ENCODE peak calls at places on chromosomes 1 and 21, in five cellular contexts. O is HCT116, I is HEK293T, V is K562, A is WTC11. D is an unnamed sample.

GRCh38 chr1:183932412-183932811 is 105.1 kb downstream of the COLGALT2 start:
- DNase-seq in O (no peak), V (no peak), A (no peak), I (no peak), D (no peak)

GRCh38 chr1:173865468-173866164 is 2.2 kb downstream of the GAS5 start:
- DNase-seq in V (peak), A (no peak), O (no peak), I (no peak), D (no peak)

GRCh38 chr1:163980391-163980790 is 578.6 kb upstream of the PBX1 start:
- DNase-seq in A (no peak), O (no peak), I (no peak), V (no peak), D (no peak)

GRCh38 chr21:27346041-27346448 is 379.2 kb upstream of the ADAMTS5 start:
- DNase-seq in A (no peak), V (no peak), I (no peak), O (no peak), D (no peak)

GRCh38 chr1:223721658-223722606 is 9.6 kb downstream of the CAPN2 start:
- DNase-seq in A (no peak), I (no peak), V (no peak), O (no peak), D (no peak)

GRCh38 chr1:22379566-22379965 is 72.1 kb upstream of the ZBTB40 start:
- DNase-seq in A (no peak), O (no peak), I (no peak), V (no peak), D (no peak)

GRCh38 chr1:230240446-230241076 is 173.5 kb downstream of the GALNT2 start:
- DNase-seq in O (no peak), A (no peak), V (no peak), I (no peak), D (no peak)

GRCh38 chr1:43227138-43227836 is 42.5 kb upstream of the TMEM125 start:
- DNase-seq in I (peak), A (peak), O (peak), V (peak), D (peak)

GRCh38 chr1:228853637-228854036 is 118.4 kb downstream of the RHOU start:
- DNase-seq in V (no peak), I (no peak), O (no peak), A (no peak), D (no peak)

GRCh38 chr1:63818567-63819340 is 44.9 kb downstream of the ROR1 start:
- DNase-seq in V (no peak), I (no peak), O (no peak), A (no peak), D (no peak)

GRCh38 chr1:84165566-84165965 is 21.5 kb downstream of the PRKACB start:
- DNase-seq in O (no peak), I (no peak), V (no peak), A (no peak), D (no peak)

GRCh38 chr1:215321802-215322201 is 239.3 kb downstream of the KCNK2 start:
- DNase-seq in V (no peak), A (no peak), I (no peak), O (no peak), D (no peak)

GRCh38 chr1:41626616-41627375 is 142.3 kb upstream of the EDN2 start:
- DNase-seq in I (no peak), A (no peak), O (peak), V (no peak), D (no peak)

GRCh38 chr1:15100369-15101111 is 53.0 kb upstream of the TMEM51 start:
- DNase-seq in I (peak), V (peak), A (peak), O (peak), D (peak)

GRCh38 chr1:219391297-219391696 is 217.6 kb downstream of the LYPLAL1 start:
- DNase-seq in O (no peak), A (no peak), I (no peak), V (no peak), D (no peak)

DNA sequence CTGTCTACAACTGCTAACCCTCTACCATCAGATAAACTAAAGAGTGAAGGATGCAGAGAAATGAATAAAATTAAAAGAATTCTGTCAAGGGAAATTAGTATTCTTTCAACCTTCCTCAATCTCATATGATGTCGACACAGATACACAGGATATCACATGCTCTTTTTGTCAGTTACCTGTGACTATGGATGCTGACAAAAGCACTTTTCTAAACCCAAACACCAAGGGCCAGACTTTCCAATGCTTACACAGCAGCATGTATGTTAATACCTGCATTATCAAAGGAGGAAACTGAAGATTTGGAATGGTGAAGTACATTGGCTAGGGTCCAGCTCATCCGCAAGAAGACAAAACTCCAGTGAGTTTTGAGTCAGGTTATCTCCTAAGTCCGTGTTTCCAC is 294.0 kb downstream of the SMYD3 start:
- DNase-seq in O (no peak), I (no peak), A (no peak), V (peak), D (no peak)
- TF ChIP-seq SP1 in O (no peak), I (no peak), A (no peak), V (no peak), D (no peak)

GRCh38 chr1:32137111-32137510 is 29.3 kb downstream of the KPNA6 start:
- DNase-seq in O (no peak), V (no peak), A (no peak), I (no peak), D (no peak)

GRCh38 chr1:32144033-32144432 is 35.4 kb upstream of the TXLNA start:
- DNase-seq in O (no peak), V (no peak), A (no peak), I (no peak), D (no peak)

GRCh38 chr1:32138965-32139364 is 31.1 kb downstream of the KPNA6 start:
- DNase-seq in V (no peak), O (no peak), A (no peak), I (no peak), D (no peak)

DNA sequence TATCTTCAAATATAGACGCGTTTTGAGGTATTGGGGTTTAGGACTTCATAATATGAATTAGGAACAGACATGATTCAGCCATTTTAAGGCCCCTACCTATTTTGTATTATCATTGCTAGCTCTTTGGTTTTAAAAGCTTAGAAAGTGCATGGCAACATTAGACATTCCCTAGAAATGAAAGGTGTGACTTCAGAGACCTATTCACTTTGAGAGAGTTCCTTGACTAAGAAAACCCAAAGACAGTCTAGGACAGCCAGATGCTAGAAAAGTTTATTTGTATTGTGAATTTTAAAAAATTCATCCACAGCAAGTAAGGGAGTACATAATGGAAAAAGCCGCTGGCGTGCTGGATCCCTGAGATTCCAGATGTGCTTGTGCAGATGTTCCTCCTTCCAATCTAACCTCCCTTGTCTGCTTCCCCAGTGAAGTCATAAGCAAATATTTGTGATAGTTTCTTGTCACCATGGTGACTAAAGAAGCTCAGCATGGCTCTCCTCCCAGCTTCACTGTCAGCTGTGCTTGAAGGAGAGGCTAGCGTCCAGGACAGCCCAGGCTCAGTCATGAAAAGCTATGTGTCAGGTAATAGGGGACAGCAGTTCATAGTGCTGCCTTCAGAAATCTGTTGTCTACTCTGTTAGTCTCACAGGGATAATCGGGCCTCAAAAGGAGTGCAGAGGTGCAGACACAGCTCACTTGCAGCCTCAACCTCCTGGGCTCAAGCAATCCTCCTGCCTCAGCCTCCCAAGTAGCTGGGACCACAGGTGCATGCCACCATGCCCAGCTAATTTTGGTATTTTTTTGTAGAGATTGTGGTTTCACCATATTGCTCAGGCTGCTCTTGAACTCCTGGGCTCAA is 34.8 kb downstream of the KPNA6 start:
- DNase-seq in I (peak), V (peak), O (no peak), A (no peak), D (no peak)
- TF ChIP-seq SP1 in I (no peak), V (no peak), O (no peak), A (no peak), D (no peak)

GRCh38 chr1:925532-926421 is 2.1 kb downstream of the SAMD11 start:
- DNase-seq in O (no peak), A (no peak), I (peak), V (peak), D (no peak)
- TF ChIP-seq SP1 in O (no peak), A (no peak), I (no peak), V (no peak), D (no peak)

DNA sequence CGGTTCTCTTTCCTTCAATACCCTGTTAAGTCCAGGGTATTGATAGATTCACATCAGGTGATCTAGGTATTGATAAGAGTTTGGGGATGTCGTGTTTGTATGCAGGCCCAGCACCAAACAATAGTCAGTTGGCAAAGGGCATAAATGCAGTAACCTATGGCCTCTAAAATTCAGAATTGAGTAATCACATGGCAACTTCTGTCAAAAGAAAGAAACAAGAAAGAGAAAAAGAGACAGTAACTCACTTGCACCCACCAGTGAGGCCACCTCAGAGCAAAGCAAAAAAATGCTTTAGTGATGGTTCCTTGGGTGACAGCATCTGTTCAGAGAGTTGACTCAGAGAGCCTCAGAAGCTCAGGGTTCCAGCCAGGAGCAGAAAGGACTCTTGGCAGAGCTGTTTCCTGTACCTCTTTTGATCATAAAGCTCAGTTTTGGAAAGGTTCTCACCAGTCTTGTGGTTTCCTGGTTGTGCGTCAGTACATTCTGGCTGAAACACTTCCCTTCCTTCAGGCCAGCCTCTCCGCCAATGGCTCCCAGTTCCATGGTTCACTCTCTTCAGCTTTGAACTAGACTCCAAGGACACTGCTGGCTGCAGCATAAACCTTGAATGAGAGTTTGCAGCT is 70.1 kb upstream of the GORAB start:
- DNase-seq in O (no peak), A (no peak), V (no peak), I (no peak), D (no peak)
- TF ChIP-seq SP1 in O (no peak), A (no peak), V (no peak), I (no peak), D (no peak)

DNA sequence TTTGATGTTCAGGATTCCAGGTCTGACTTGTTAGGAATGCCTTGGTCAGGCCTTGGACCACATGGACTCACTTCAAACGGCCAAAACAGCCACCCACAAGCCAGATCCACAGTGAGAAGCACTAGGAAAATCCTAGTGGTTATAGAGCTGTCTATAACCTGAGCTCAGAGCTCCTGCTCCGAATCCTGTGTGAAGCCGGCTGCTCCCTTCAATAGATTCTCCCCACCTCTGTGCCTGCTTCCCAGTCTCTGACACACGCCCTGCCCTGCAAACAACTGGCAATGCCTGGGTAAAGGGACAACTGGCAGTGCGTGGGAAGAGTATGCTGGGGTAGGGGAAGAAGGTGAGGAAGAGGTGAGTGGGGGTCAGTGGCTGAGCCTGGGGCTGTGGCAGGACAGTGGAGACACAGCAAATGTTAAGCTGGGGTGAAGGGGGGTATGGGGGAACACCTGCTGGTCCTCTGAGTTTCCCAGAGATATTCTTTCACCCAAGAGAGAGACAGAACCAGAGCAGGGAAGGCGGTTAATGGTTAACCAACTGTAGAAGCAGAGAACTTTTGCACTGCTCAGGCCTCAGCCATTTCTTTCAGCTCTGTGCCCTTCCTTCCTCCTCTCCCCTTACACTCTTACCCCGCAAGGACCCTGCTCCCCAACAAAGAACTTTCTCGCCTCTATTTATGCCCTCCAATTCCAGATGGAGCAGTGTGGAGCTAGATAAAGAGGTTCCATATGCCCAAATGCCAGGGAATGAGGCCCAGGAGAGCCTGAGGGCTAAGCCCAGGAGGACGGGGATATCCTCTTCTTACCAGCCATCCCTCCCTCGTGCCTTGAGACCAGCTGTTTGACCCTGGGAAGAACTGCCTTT is 4.4 kb downstream of the PLXNA2 start:
- DNase-seq in A (no peak), I (no peak), O (no peak), V (no peak), D (no peak)
- TF ChIP-seq SP1 in A (no peak), I (no peak), O (no peak), V (no peak), D (no peak)